ENCODE peak calls at places on chromosomes 2 and 18, in ten cellular contexts. One of them, this sample, is unnamed. For H3K36me3, the result is how much of the 10 kb centered on the place peaks cover.

GRCh38 chr2:224781400-224781799 is 65.2 kb upstream of the CCDC195 start:
- DNase-seq in left lung: no peak
- DNase-seq in HCT116: no peak
- DNase-seq in body of pancreas: no peak
- DNase-seq in neural progenitor cell: no peak
- DNase-seq in ovary: no peak
- DNase-seq in cardiac muscle cell: peak
- DNase-seq in H1: no peak
- DNase-seq in endothelial cell of umbilical vein: no peak
- DNase-seq in breast epithelium: no peak
- DNase-seq in this sample: no peak

GRCh38 chr2:110105608-110106467 is 9.8 kb downstream of the MALL start:
- DNase-seq in left lung: no peak
- DNase-seq in H1: no peak
- DNase-seq in breast epithelium: no peak
- DNase-seq in neural progenitor cell: no peak
- DNase-seq in endothelial cell of umbilical vein: peak
- DNase-seq in cardiac muscle cell: no peak
- DNase-seq in HCT116: peak
- DNase-seq in body of pancreas: no peak
- DNase-seq in ovary: no peak
- DNase-seq in this sample: no peak

GRCh38 chr2:241678784-241679540 is 7.7 kb downstream of the DTYMK start:
- DNase-seq in H1: no peak
- DNase-seq in ovary: no peak
- DNase-seq in breast epithelium: no peak
- DNase-seq in body of pancreas: no peak
- DNase-seq in left lung: no peak
- DNase-seq in endothelial cell of umbilical vein: no peak
- DNase-seq in HCT116: no peak
- DNase-seq in cardiac muscle cell: no peak
- DNase-seq in neural progenitor cell: no peak
- DNase-seq in this sample: no peak

GRCh38 chr2:182375862-182376261 is 51.0 kb downstream of the PDE1A start:
- DNase-seq in ovary: no peak
- DNase-seq in breast epithelium: no peak
- DNase-seq in cardiac muscle cell: no peak
- DNase-seq in left lung: no peak
- DNase-seq in endothelial cell of umbilical vein: no peak
- DNase-seq in H1: no peak
- DNase-seq in body of pancreas: no peak
- DNase-seq in HCT116: no peak
- DNase-seq in neural progenitor cell: no peak
- DNase-seq in this sample: no peak

GRCh38 chr18:57901819-57902600 is 98.9 kb upstream of the ATP8B1 start:
- DNase-seq in neural progenitor cell: no peak
- DNase-seq in HCT116: no peak
- DNase-seq in body of pancreas: no peak
- DNase-seq in cardiac muscle cell: no peak
- DNase-seq in left lung: no peak
- DNase-seq in ovary: no peak
- DNase-seq in breast epithelium: no peak
- DNase-seq in endothelial cell of umbilical vein: no peak
- DNase-seq in H1: no peak
- DNase-seq in this sample: no peak

GRCh38 chr18:35998967-35999366 is 26.5 kb downstream of the RMP24 start:
- DNase-seq in left lung: no peak
- DNase-seq in body of pancreas: no peak
- DNase-seq in H1: no peak
- DNase-seq in ovary: no peak
- DNase-seq in neural progenitor cell: no peak
- DNase-seq in breast epithelium: no peak
- DNase-seq in HCT116: no peak
- DNase-seq in cardiac muscle cell: no peak
- DNase-seq in endothelial cell of umbilical vein: peak
- DNase-seq in this sample: no peak

GRCh38 chr2:170930132-170931109 is 1.4 kb downstream of the GORASP2 start:
- DNase-seq in H1: no peak
- DNase-seq in breast epithelium: no peak
- DNase-seq in HCT116: peak
- DNase-seq in body of pancreas: peak
- DNase-seq in left lung: peak
- DNase-seq in cardiac muscle cell: peak
- DNase-seq in ovary: no peak
- DNase-seq in endothelial cell of umbilical vein: peak
- DNase-seq in neural progenitor cell: peak
- DNase-seq in this sample: no peak

GRCh38 chr2:161488879-161489278 is 72.8 kb downstream of the TBR1 start:
- DNase-seq in H1: no peak
- DNase-seq in body of pancreas: no peak
- DNase-seq in endothelial cell of umbilical vein: no peak
- DNase-seq in ovary: no peak
- DNase-seq in HCT116: no peak
- DNase-seq in neural progenitor cell: no peak
- DNase-seq in breast epithelium: no peak
- DNase-seq in cardiac muscle cell: no peak
- DNase-seq in left lung: no peak
- DNase-seq in this sample: no peak

GRCh38 chr2:113122364-113122763 is 5.0 kb upstream of the IL1RN start:
- DNase-seq in HCT116: no peak
- DNase-seq in H1: no peak
- DNase-seq in endothelial cell of umbilical vein: no peak
- DNase-seq in neural progenitor cell: no peak
- DNase-seq in left lung: no peak
- DNase-seq in breast epithelium: no peak
- DNase-seq in cardiac muscle cell: no peak
- DNase-seq in ovary: no peak
- DNase-seq in body of pancreas: no peak
- DNase-seq in this sample: no peak

GRCh38 chr2:220002699-220003098 is 375.3 kb downstream of the SLC4A3 start:
- DNase-seq in left lung: no peak
- DNase-seq in ovary: no peak
- DNase-seq in HCT116: no peak
- DNase-seq in body of pancreas: no peak
- DNase-seq in breast epithelium: no peak
- DNase-seq in H1: no peak
- DNase-seq in endothelial cell of umbilical vein: no peak
- DNase-seq in cardiac muscle cell: no peak
- DNase-seq in neural progenitor cell: no peak
- DNase-seq in this sample: no peak

GRCh38 chr2:240397542-240397916 is 37.9 kb upstream of the GPC1 start:
- DNase-seq in endothelial cell of umbilical vein: no peak
- DNase-seq in HCT116: no peak
- DNase-seq in H1: no peak
- DNase-seq in cardiac muscle cell: no peak
- DNase-seq in left lung: no peak
- DNase-seq in ovary: peak
- DNase-seq in neural progenitor cell: no peak
- DNase-seq in body of pancreas: peak
- DNase-seq in breast epithelium: peak
- DNase-seq in this sample: no peak

GRCh38 chr2:173432049-173432754 is 77.5 kb downstream of the CDCA7 start:
- DNase-seq in H1: no peak
- DNase-seq in ovary: no peak
- DNase-seq in cardiac muscle cell: no peak
- DNase-seq in left lung: no peak
- DNase-seq in endothelial cell of umbilical vein: no peak
- DNase-seq in HCT116: no peak
- DNase-seq in body of pancreas: no peak
- DNase-seq in breast epithelium: no peak
- DNase-seq in neural progenitor cell: no peak
- DNase-seq in this sample: no peak

GRCh38 chr18:74596959-74597661 is 560 bp upstream of the ZNF407 start:
- DNase-seq in body of pancreas: peak
- DNase-seq in cardiac muscle cell: peak
- DNase-seq in breast epithelium: peak
- DNase-seq in ovary: peak
- DNase-seq in HCT116: no peak
- DNase-seq in neural progenitor cell: peak
- DNase-seq in endothelial cell of umbilical vein: peak
- DNase-seq in H1: no peak
- DNase-seq in left lung: peak
- DNase-seq in this sample: no peak

GRCh38 chr2:203623616-203624015 is 82.8 kb upstream of the CD28 start:
- DNase-seq in HCT116: no peak
- DNase-seq in ovary: no peak
- DNase-seq in neural progenitor cell: no peak
- DNase-seq in H1: no peak
- DNase-seq in cardiac muscle cell: no peak
- DNase-seq in endothelial cell of umbilical vein: no peak
- DNase-seq in left lung: no peak
- DNase-seq in breast epithelium: no peak
- DNase-seq in body of pancreas: no peak
- DNase-seq in this sample: no peak

GRCh38 chr18:21831413-21831831 is 90.8 kb downstream of the MIB1 start:
- DNase-seq in neural progenitor cell: peak
- DNase-seq in body of pancreas: no peak
- DNase-seq in ovary: no peak
- DNase-seq in HCT116: no peak
- DNase-seq in breast epithelium: no peak
- DNase-seq in left lung: no peak
- DNase-seq in endothelial cell of umbilical vein: no peak
- DNase-seq in H1: no peak
- DNase-seq in cardiac muscle cell: peak
- DNase-seq in this sample: no peak

GRCh38 chr2:182081602-182082260 is 96.1 kb downstream of the PPP1R1C start:
- DNase-seq in breast epithelium: no peak
- DNase-seq in neural progenitor cell: no peak
- DNase-seq in left lung: no peak
- DNase-seq in H1: no peak
- DNase-seq in cardiac muscle cell: no peak
- DNase-seq in body of pancreas: no peak
- DNase-seq in ovary: no peak
- DNase-seq in endothelial cell of umbilical vein: no peak
- DNase-seq in HCT116: no peak
- DNase-seq in this sample: no peak

GRCh38 chr2:100884145-100884621 is 64.2 kb downstream of the NPAS2 start:
- DNase-seq in neural progenitor cell: no peak
- DNase-seq in H1: no peak
- DNase-seq in left lung: no peak
- DNase-seq in breast epithelium: no peak
- DNase-seq in endothelial cell of umbilical vein: peak
- DNase-seq in ovary: no peak
- DNase-seq in HCT116: no peak
- DNase-seq in cardiac muscle cell: no peak
- DNase-seq in body of pancreas: no peak
- DNase-seq in this sample: no peak

GRCh38 chr18:4734903-4735302 is 279.8 kb upstream of the DLGAP1 start:
- DNase-seq in ovary: no peak
- DNase-seq in HCT116: no peak
- DNase-seq in cardiac muscle cell: no peak
- DNase-seq in left lung: no peak
- DNase-seq in endothelial cell of umbilical vein: no peak
- DNase-seq in body of pancreas: no peak
- DNase-seq in breast epithelium: no peak
- DNase-seq in H1: no peak
- DNase-seq in neural progenitor cell: no peak
- DNase-seq in this sample: no peak

GRCh38 chr2:35784777-35785176 is 570.8 kb upstream of the CRIM1 start:
- DNase-seq in body of pancreas: no peak
- DNase-seq in H1: no peak
- DNase-seq in breast epithelium: no peak
- DNase-seq in ovary: no peak
- DNase-seq in cardiac muscle cell: no peak
- DNase-seq in HCT116: no peak
- DNase-seq in endothelial cell of umbilical vein: no peak
- DNase-seq in neural progenitor cell: no peak
- DNase-seq in left lung: no peak
- DNase-seq in this sample: no peak

GRCh38 chr2:26128176-26128575 is 44.7 kb upstream of the GAREM2 start:
- DNase-seq in body of pancreas: no peak
- DNase-seq in endothelial cell of umbilical vein: no peak
- DNase-seq in cardiac muscle cell: no peak
- DNase-seq in H1: no peak
- DNase-seq in breast epithelium: no peak
- DNase-seq in ovary: no peak
- DNase-seq in neural progenitor cell: peak
- DNase-seq in left lung: no peak
- DNase-seq in HCT116: no peak
- DNase-seq in this sample: no peak
- H3K36me3 ChIP-seq in body of pancreas: under half
- H3K36me3 ChIP-seq in endothelial cell of umbilical vein: under half
- H3K36me3 ChIP-seq in cardiac muscle cell: under half
- H3K36me3 ChIP-seq in H1: under half
- H3K36me3 ChIP-seq in breast epithelium: under half
- H3K36me3 ChIP-seq in ovary: under half
- H3K36me3 ChIP-seq in neural progenitor cell: under half
- H3K36me3 ChIP-seq in left lung: under half
- H3K36me3 ChIP-seq in HCT116: under half
- H3K36me3 ChIP-seq in this sample: under half

GRCh38 chr2:200922439-200922838 is 33.3 kb downstream of the NIF3L1 start:
- DNase-seq in HCT116: no peak
- DNase-seq in endothelial cell of umbilical vein: no peak
- DNase-seq in H1: no peak
- DNase-seq in body of pancreas: no peak
- DNase-seq in left lung: no peak
- DNase-seq in ovary: no peak
- DNase-seq in cardiac muscle cell: no peak
- DNase-seq in breast epithelium: no peak
- DNase-seq in neural progenitor cell: no peak
- DNase-seq in this sample: no peak
- H3K36me3 ChIP-seq in HCT116: under half
- H3K36me3 ChIP-seq in endothelial cell of umbilical vein: under half
- H3K36me3 ChIP-seq in H1: half or more
- H3K36me3 ChIP-seq in body of pancreas: under half
- H3K36me3 ChIP-seq in left lung: half or more
- H3K36me3 ChIP-seq in ovary: under half
- H3K36me3 ChIP-seq in cardiac muscle cell: half or more
- H3K36me3 ChIP-seq in breast epithelium: under half
- H3K36me3 ChIP-seq in neural progenitor cell: under half
- H3K36me3 ChIP-seq in this sample: under half

DNA sequence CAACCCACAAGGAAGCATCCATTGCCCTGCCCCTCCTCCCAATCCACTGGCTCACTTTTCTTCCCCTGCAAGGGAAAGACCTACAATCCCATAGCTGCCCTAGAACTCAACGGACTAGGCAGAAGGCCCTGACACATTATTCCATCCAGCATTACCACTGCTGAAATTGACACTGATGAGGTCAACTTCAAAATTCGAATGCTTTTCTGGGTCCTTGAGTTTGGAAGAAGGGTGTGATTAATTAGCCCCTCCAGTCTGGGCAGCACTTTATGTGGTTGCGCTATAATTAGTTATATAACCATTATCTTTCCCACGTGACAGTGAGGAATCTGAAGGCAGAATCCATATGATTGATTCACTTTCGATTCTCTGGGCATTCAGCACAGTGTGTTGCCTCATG is 55.7 kb downstream of the EVA1A start:
- DNase-seq in breast epithelium: no peak
- DNase-seq in endothelial cell of umbilical vein: no peak
- DNase-seq in ovary: no peak
- DNase-seq in cardiac muscle cell: no peak
- DNase-seq in body of pancreas: no peak
- DNase-seq in HCT116: no peak
- DNase-seq in neural progenitor cell: no peak
- DNase-seq in H1: no peak
- DNase-seq in left lung: no peak
- DNase-seq in this sample: no peak
- H3K36me3 ChIP-seq in breast epithelium: under half
- H3K36me3 ChIP-seq in endothelial cell of umbilical vein: under half
- H3K36me3 ChIP-seq in ovary: under half
- H3K36me3 ChIP-seq in cardiac muscle cell: under half
- H3K36me3 ChIP-seq in body of pancreas: under half
- H3K36me3 ChIP-seq in HCT116: under half
- H3K36me3 ChIP-seq in neural progenitor cell: under half
- H3K36me3 ChIP-seq in H1: under half
- H3K36me3 ChIP-seq in left lung: under half
- H3K36me3 ChIP-seq in this sample: under half

GRCh38 chr2:70678576-70679143 is 89.3 kb downstream of the ADD2 start:
- DNase-seq in cardiac muscle cell: no peak
- DNase-seq in H1: no peak
- DNase-seq in breast epithelium: no peak
- DNase-seq in ovary: no peak
- DNase-seq in neural progenitor cell: no peak
- DNase-seq in HCT116: no peak
- DNase-seq in left lung: peak
- DNase-seq in body of pancreas: no peak
- DNase-seq in endothelial cell of umbilical vein: no peak
- DNase-seq in this sample: no peak
- H3K36me3 ChIP-seq in cardiac muscle cell: under half
- H3K36me3 ChIP-seq in H1: half or more
- H3K36me3 ChIP-seq in breast epithelium: under half
- H3K36me3 ChIP-seq in ovary: under half
- H3K36me3 ChIP-seq in neural progenitor cell: under half
- H3K36me3 ChIP-seq in HCT116: under half
- H3K36me3 ChIP-seq in left lung: under half
- H3K36me3 ChIP-seq in body of pancreas: under half
- H3K36me3 ChIP-seq in endothelial cell of umbilical vein: under half
- H3K36me3 ChIP-seq in this sample: under half